ENCODE peak calls at places on chromosomes 1 and 21, in nine cellular contexts. J, Z, F, L, W, P, B, X and N are unnamed samples. For H3K36me3, the result is how much of the 10 kb centered on the place peaks cover.

GRCh38 chr1:91764471-91765115 is 121.4 kb downstream of the TGFBR3 start:
- DNase-seq in F (no peak), B (no peak), P (no peak), Z (no peak), L (no peak), X (no peak), W (no peak), J (no peak), N (no peak)

GRCh38 chr1:195738971-195739650 is 869.1 kb downstream of the KCNT2 start:
- DNase-seq in J (no peak), B (no peak), F (no peak), X (no peak), W (peak), Z (no peak), P (no peak), L (no peak), N (no peak)

GRCh38 chr1:247402099-247402706 is 13.8 kb upstream of the NLRP3 start:
- DNase-seq in P (peak), Z (no peak), B (no peak), W (no peak), L (no peak), X (no peak), F (no peak), J (no peak), N (no peak)

GRCh38 chr1:202282596-202283283 is 59.0 kb downstream of the UBE2T start:
- DNase-seq in W (no peak), B (no peak), P (no peak), L (no peak), J (no peak), Z (no peak), X (no peak), F (no peak), N (no peak)

GRCh38 chr1:148354284-148354869 is 128.7 kb downstream of the PPIAL4G start:
- DNase-seq in B (no peak), J (no peak), P (no peak), X (no peak), L (no peak), Z (no peak), F (no peak), W (no peak), N (no peak)

GRCh38 chr1:99737016-99737415 is 29.4 kb downstream of the FRRS1 start:
- DNase-seq in B (no peak), J (peak), F (no peak), X (peak), Z (no peak), P (no peak), L (peak), W (peak), N (no peak)

GRCh38 chr1:228830954-228831481 is 95.7 kb downstream of the RHOU start:
- DNase-seq in Z (no peak), P (no peak), X (no peak), F (no peak), B (no peak), J (peak), L (no peak), W (peak), N (no peak)

GRCh38 chr1:40029608-40030007 is 10.9 kb upstream of the CAP1 start:
- DNase-seq in W (no peak), Z (no peak), B (no peak), J (no peak), L (no peak), X (no peak), F (no peak), P (no peak), N (no peak)

GRCh38 chr1:12166834-12167492 is at the start of gene TNFRSF1B:
- DNase-seq in L (peak), F (peak), B (peak), J (no peak), X (peak), P (peak), Z (peak), W (no peak), N (peak)

GRCh38 chr1:235533476-235534168 is 29.4 kb upstream of the B3GALNT2 start:
- DNase-seq in Z (no peak), P (no peak), X (no peak), W (peak), J (peak), L (no peak), F (no peak), B (no peak), N (no peak)

GRCh38 chr1:2414297-2414958 is 2.1 kb upstream of the PEX10 start:
- DNase-seq in P (peak), W (no peak), X (peak), L (peak), B (peak), J (peak), Z (peak), F (peak), N (peak)

GRCh38 chr1:156806512-156807440 is 9.9 kb downstream of the SH2D2A start:
- DNase-seq in P (no peak), Z (no peak), W (no peak), F (no peak), B (no peak), J (no peak), L (no peak), X (no peak), N (no peak)

GRCh38 chr1:86965012-86965826 is 50.8 kb downstream of the HS2ST1 start:
- DNase-seq in F (no peak), L (no peak), X (no peak), B (peak), J (peak), P (no peak), W (no peak), Z (no peak), N (peak)

GRCh38 chr1:230825061-230825803 is 43.1 kb downstream of the C1orf198 start:
- DNase-seq in Z (no peak), J (peak), P (no peak), W (peak), B (no peak), L (no peak), F (no peak), X (no peak), N (no peak)

GRCh38 chr1:156663178-156663577 is 14.0 kb downstream of the NES start:
- DNase-seq in P (no peak), B (no peak), J (peak), W (peak), Z (no peak), X (peak), L (no peak), F (no peak), N (no peak)

GRCh38 chr21:34884346-34884929 is 164.7 kb downstream of the RUNX1 start:
- DNase-seq in Z (no peak), B (no peak), W (no peak), F (no peak), P (no peak), X (no peak), J (peak), L (no peak), N (no peak)

GRCh38 chr1:173451981-173452380 is 25.2 kb upstream of the PRDX6 start:
- DNase-seq in W (peak), P (peak), B (no peak), F (no peak), X (peak), L (no peak), J (peak), Z (no peak), N (no peak)

GRCh38 chr1:9822897-9823692 is 670 bp downstream of the CLSTN1 start:
- DNase-seq in L (peak), B (peak), P (no peak), W (no peak), F (no peak), X (no peak), J (no peak), Z (peak), N (no peak)

GRCh38 chr1:202750761-202751160 is 40.5 kb upstream of the SYT2 start:
- DNase-seq in B (peak), Z (no peak), F (no peak), P (no peak), X (no peak), W (no peak), J (no peak), L (no peak), N (no peak)

GRCh38 chr21:45383615-45384201 is 21.3 kb upstream of the COL18A1 start:
- DNase-seq in F (no peak), P (peak), Z (no peak), B (no peak), J (no peak), X (peak), L (no peak), W (no peak), N (no peak)

GRCh38 chr1:106360252-106360651 is 696.2 kb upstream of the PRMT6 start:
- DNase-seq in X (no peak), W (no peak), Z (no peak), L (no peak), P (no peak), B (no peak), F (no peak), J (no peak), N (no peak)

GRCh38 chr1:91406773-91407389 is 2.2 kb upstream of the HFM1 start:
- DNase-seq in L (no peak), B (no peak), W (no peak), Z (no peak), P (no peak), F (no peak), J (peak), X (no peak), N (no peak)

GRCh38 chr21:41923641-41924342 is 30.0 kb downstream of the C2CD2 start:
- DNase-seq in B (no peak), W (peak), P (no peak), L (no peak), X (no peak), Z (no peak), J (peak), F (no peak), N (no peak)

GRCh38 chr1:245209658-245210415 is 55.1 kb downstream of the KIF26B start:
- DNase-seq in B (no peak), J (no peak), P (no peak), F (no peak), Z (no peak), X (no peak), W (no peak), L (no peak), N (no peak)

GRCh38 chr1:57013522-57013921 is 47.7 kb upstream of the C8B start:
- DNase-seq in J (no peak), B (no peak), P (no peak), L (no peak), Z (no peak), F (no peak), W (no peak), X (no peak), N (no peak)

GRCh38 chr1:195415584-195415983 is 1192.7 kb downstream of the KCNT2 start:
- DNase-seq in W (no peak), X (no peak), P (no peak), L (no peak), B (no peak), F (no peak), J (no peak), Z (no peak), N (no peak)

GRCh38 chr1:205571747-205572146 is 60.1 kb downstream of the ELK4 start:
- DNase-seq in B (no peak), Z (no peak), F (no peak), J (no peak), W (no peak), P (no peak), L (no peak), X (no peak), N (no peak)

DNA sequence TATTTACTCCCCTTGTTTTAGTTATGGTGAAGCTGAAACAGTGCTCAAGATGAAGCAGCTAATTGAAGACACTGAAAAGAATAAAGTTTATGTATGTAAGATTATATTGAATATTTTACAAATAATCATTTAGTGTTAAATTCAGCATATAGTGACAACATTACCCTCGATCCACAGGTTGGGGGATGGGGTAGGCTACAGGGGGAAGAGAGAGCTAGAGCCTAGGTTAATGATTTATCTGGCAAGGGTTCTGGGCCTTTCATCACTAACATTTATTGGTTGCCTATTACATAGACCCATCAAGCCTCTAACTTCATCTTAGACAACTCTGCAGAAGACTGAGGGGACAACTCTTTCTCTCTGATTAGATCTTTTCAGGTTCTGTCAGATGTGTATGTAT is 21.3 kb downstream of the ZCCHC17 start:
- DNase-seq in F (no peak), Z (no peak), B (no peak), P (no peak), W (no peak), L (no peak), J (no peak), X (no peak), N (no peak)
- H3K36me3 ChIP-seq in F (under half), Z (under half), B (under half), P (half or more), W (under half), L (under half), J (under half), X (half or more), N (under half)

GRCh38 chr1:26701266-26701994 is 5.6 kb downstream of the ARID1A start:
- DNase-seq in W (peak), P (no peak), X (no peak), L (no peak), J (peak), F (no peak), Z (no peak), B (no peak), N (no peak)

GRCh38 chr1:26697978-26698849 is 2.4 kb downstream of the ARID1A start:
- DNase-seq in Z (no peak), X (peak), P (peak), L (peak), B (peak), F (no peak), W (peak), J (peak), N (peak)

GRCh38 chr1:26702680-26703038 is 6.8 kb downstream of the ARID1A start:
- DNase-seq in Z (no peak), J (no peak), F (no peak), L (no peak), B (no peak), X (no peak), P (no peak), W (no peak), N (no peak)

GRCh38 chr1:26701995-26702679 is 6.3 kb downstream of the ARID1A start:
- DNase-seq in B (no peak), P (no peak), J (no peak), F (no peak), L (no peak), Z (no peak), W (no peak), X (no peak), N (no peak)

DNA sequence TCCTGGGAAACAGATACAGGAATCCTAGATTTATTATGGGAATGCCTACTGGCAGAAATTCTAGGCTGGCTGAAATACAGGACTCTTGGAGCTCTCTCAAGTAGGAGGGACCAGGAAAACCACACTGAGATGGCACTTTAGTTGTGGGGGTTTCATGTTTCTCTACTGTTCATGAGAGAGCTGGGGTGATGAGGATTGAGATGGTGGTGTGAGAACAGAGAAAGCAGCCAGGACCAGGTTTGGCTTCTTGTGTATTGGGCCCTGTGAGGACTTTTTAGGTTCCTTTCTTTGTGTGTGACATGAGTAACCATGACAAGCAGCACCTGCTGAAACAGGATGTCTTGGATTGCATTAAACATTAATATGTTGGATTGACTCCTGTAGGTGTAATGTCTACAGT is 4.9 kb downstream of the ARID1A start:
- DNase-seq in X (no peak), F (no peak), J (peak), L (no peak), Z (no peak), P (no peak), B (no peak), W (peak), N (no peak)
- H3K4me3 ChIP-seq in X (no peak), F (no peak), J (no peak), L (no peak), Z (peak), P (peak), B (peak), W (peak), N (no peak)

DNA sequence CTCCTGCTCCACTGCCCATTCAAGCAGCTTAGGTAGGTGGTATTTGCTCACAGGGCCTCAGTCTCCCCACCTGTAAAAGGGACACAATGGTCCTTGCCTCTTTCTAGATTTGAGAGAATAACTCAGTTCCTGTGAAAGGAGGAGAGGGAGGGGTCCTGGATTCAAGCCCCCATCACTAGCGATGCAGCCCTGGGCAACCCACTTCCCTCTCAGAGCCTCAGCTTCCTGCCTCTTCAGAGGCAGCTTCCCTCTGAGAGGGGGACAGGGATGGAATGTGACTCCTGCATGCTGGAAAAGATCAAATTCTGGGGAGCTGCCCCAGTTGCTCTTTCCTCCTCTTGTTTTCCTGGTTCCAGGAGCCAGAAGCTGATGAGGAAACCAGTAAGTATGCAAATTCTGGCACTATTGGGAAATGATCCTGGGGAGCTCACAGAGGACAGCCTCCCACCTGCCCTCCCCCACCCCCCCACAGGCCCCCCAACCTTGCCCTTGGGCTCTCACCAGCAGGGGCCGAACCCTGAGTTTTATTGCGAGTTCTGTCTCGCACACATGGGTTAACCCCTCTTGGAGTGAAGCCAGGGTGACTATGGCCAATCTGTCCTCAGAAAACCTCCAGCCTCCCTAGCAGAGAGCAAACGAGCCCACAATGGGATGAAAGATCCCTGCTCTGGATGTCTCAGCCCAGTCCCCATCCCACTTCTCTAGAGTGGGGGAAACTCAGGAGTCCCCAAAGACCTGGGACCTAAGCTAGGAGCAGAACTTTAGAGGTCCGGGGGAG is 11.7 kb downstream of the ZC3H12A start:
- DNase-seq in L (no peak), B (no peak), Z (no peak), J (peak), X (no peak), P (no peak), W (no peak), F (no peak), N (no peak)
- H3K36me3 ChIP-seq in L (under half), B (half or more), Z (under half), J (under half), X (half or more), P (half or more), W (under half), F (under half), N (under half)

GRCh38 chr21:29077651-29078090 is 4.2 kb upstream of the CCT8 start:
- DNase-seq in W (peak), B (no peak), Z (no peak), X (no peak), J (peak), P (no peak), F (no peak), L (peak), N (no peak)
- H3K4me3 ChIP-seq in W (peak), B (peak), Z (peak), X (peak), J (peak), P (peak), F (peak), L (peak), N (peak)

GRCh38 chr1:35764283-35764682 is 5.5 kb downstream of the CLSPN start:
- DNase-seq in L (no peak), F (no peak), X (no peak), W (no peak), Z (no peak), P (no peak), J (no peak), B (no peak), N (no peak)
- H3K36me3 ChIP-seq in L (under half), F (under half), X (under half), W (under half), Z (under half), P (under half), J (under half), B (under half), N (under half)